ENCODE peak calls at places on chromosome 20, in four cellular contexts. One of them, this sample, is unnamed.

GRCh38 chr20:7637184-7637583 is 303.1 kb downstream of the HAO1 start:
- DNase-seq in IMR-90: no peak
- DNase-seq in H9: no peak
- DNase-seq in fibroblast of lung: peak; percentile 15
- DNase-seq in this sample: peak; percentile 87

GRCh38 chr20:37385659-37386504 is 39.9 kb downstream of the SRC start:
- DNase-seq in IMR-90: no peak
- DNase-seq in H9: peak; percentile 22
- DNase-seq in fibroblast of lung: no peak
- DNase-seq in this sample: no peak

GRCh38 chr20:57005146-57005933 is 261.1 kb downstream of the BMP7 start:
- DNase-seq in IMR-90: no peak
- DNase-seq in H9: no peak
- DNase-seq in fibroblast of lung: no peak
- DNase-seq in this sample: no peak

GRCh38 chr20:6265204-6265904 is 142.5 kb upstream of the FERMT1 start:
- DNase-seq in IMR-90: peak; percentile 73
- DNase-seq in H9: no peak
- DNase-seq in fibroblast of lung: peak; percentile 87
- DNase-seq in this sample: peak; percentile 72

GRCh38 chr20:62837790-62838458 is 21.1 kb downstream of the COL9A3 start:
- DNase-seq in IMR-90: no peak
- DNase-seq in H9: no peak
- DNase-seq in fibroblast of lung: no peak
- DNase-seq in this sample: no peak

GRCh38 chr20:62726716-62727583 is 18.3 kb downstream of the NTSR1 start:
- DNase-seq in IMR-90: no peak
- DNase-seq in H9: no peak
- DNase-seq in fibroblast of lung: no peak
- DNase-seq in this sample: no peak

GRCh38 chr20:52251827-52252226 is 60.2 kb upstream of the ZFP64 start:
- DNase-seq in IMR-90: no peak
- DNase-seq in H9: no peak
- DNase-seq in fibroblast of lung: no peak
- DNase-seq in this sample: no peak

GRCh38 chr20:325889-326644 is 715 bp downstream of the SOX12 start:
- DNase-seq in IMR-90: peak; percentile 67
- DNase-seq in H9: peak; percentile 69
- DNase-seq in fibroblast of lung: peak; percentile 69
- DNase-seq in this sample: peak; percentile 57

GRCh38 chr20:10511507-10512231 is 76.6 kb downstream of the SLX4IP start:
- DNase-seq in IMR-90: peak; percentile 99
- DNase-seq in H9: peak; percentile 81
- DNase-seq in fibroblast of lung: peak; percentile 100
- DNase-seq in this sample: peak; percentile 98

GRCh38 chr20:14845199-14846160 is 508.1 kb upstream of the FLRT3 start:
- DNase-seq in IMR-90: no peak
- DNase-seq in H9: no peak
- DNase-seq in fibroblast of lung: no peak
- DNase-seq in this sample: peak; percentile 95

GRCh38 chr20:20492521-20493334 is 124.8 kb downstream of the INSM1 start:
- DNase-seq in IMR-90: no peak
- DNase-seq in H9: no peak
- DNase-seq in fibroblast of lung: peak; percentile 78
- DNase-seq in this sample: no peak

GRCh38 chr20:33022733-33023438 is 8.6 kb upstream of the BPIFB6 start:
- DNase-seq in IMR-90: no peak
- DNase-seq in H9: no peak
- DNase-seq in fibroblast of lung: no peak
- DNase-seq in this sample: no peak

GRCh38 chr20:35318502-35319157 is 26.4 kb upstream of the FAM83C start:
- DNase-seq in IMR-90: peak; percentile 90
- DNase-seq in H9: no peak
- DNase-seq in fibroblast of lung: peak; percentile 93
- DNase-seq in this sample: peak; percentile 99

GRCh38 chr20:11186301-11187008 is 512.7 kb upstream of the JAG1 start:
- DNase-seq in IMR-90: peak; percentile 61
- DNase-seq in H9: no peak
- DNase-seq in fibroblast of lung: peak; percentile 33
- DNase-seq in this sample: peak; percentile 13

GRCh38 chr20:15236812-15237211 is 899.4 kb upstream of the FLRT3 start:
- DNase-seq in IMR-90: peak; percentile 5
- DNase-seq in H9: peak; percentile 71
- DNase-seq in fibroblast of lung: peak; percentile 23
- DNase-seq in this sample: peak; percentile 87

GRCh38 chr20:32429343-32429742 is 71.2 kb downstream of the ASXL1 start:
- DNase-seq in IMR-90: no peak
- DNase-seq in H9: no peak
- DNase-seq in fibroblast of lung: no peak
- DNase-seq in this sample: no peak

GRCh38 chr20:57654998-57655811 is 35.0 kb upstream of the ZBP1 start:
- DNase-seq in IMR-90: no peak
- DNase-seq in H9: peak; percentile 44
- DNase-seq in fibroblast of lung: peak; percentile 20
- DNase-seq in this sample: peak; percentile 10

GRCh38 chr20:32203556-32204484 is 3.7 kb downstream of the PLAGL2 start:
- DNase-seq in IMR-90: no peak
- DNase-seq in H9: no peak
- DNase-seq in fibroblast of lung: peak; percentile 22
- DNase-seq in this sample: no peak

GRCh38 chr20:44769481-44769863 is 23.8 kb downstream of the KCNK15 start:
- DNase-seq in IMR-90: no peak
- DNase-seq in H9: no peak
- DNase-seq in fibroblast of lung: no peak
- DNase-seq in this sample: no peak

GRCh38 chr20:56710577-56711465 is 81.7 kb downstream of the TFAP2C start:
- DNase-seq in IMR-90: peak; percentile 13
- DNase-seq in H9: no peak
- DNase-seq in fibroblast of lung: peak; percentile 76
- DNase-seq in this sample: peak; percentile 97

GRCh38 chr20:10110151-10110550 is 75.4 kb downstream of the ANKEF1 start:
- DNase-seq in IMR-90: peak; percentile 30
- DNase-seq in H9: no peak
- DNase-seq in fibroblast of lung: peak; percentile 81
- DNase-seq in this sample: peak; percentile 68

GRCh38 chr20:380763-381580 is 412 bp downstream of the TRIB3 start:
- DNase-seq in IMR-90: peak; percentile 57
- DNase-seq in H9: peak; percentile 78
- DNase-seq in fibroblast of lung: peak; percentile 31
- DNase-seq in this sample: peak; percentile 76

GRCh38 chr20:33250666-33251065 is 14.9 kb downstream of the BPIFA1 start:
- DNase-seq in IMR-90: no peak
- DNase-seq in H9: no peak
- DNase-seq in fibroblast of lung: no peak
- DNase-seq in this sample: no peak

GRCh38 chr20:35698298-35699126 is 640 bp downstream of the NFS1 start:
- DNase-seq in IMR-90: no peak
- DNase-seq in H9: no peak
- DNase-seq in fibroblast of lung: peak; percentile 21
- DNase-seq in this sample: no peak

GRCh38 chr20:33826270-33826897 is 15.2 kb downstream of the CHMP4B start:
- DNase-seq in IMR-90: no peak
- DNase-seq in H9: peak; percentile 67
- DNase-seq in fibroblast of lung: no peak
- DNase-seq in this sample: peak; percentile 17

GRCh38 chr20:35360033-35360432 is 51.7 kb downstream of the UQCC1 start:
- DNase-seq in IMR-90: no peak
- DNase-seq in H9: no peak
- DNase-seq in fibroblast of lung: no peak
- DNase-seq in this sample: no peak

GRCh38 chr20:8389381-8390368 is 257.6 kb downstream of the PLCB1 start:
- DNase-seq in IMR-90: peak; percentile 59
- DNase-seq in H9: no peak
- DNase-seq in fibroblast of lung: peak; percentile 42
- DNase-seq in this sample: peak; percentile 72

GRCh38 chr20:47878601-47879004 is 93.3 kb upstream of the SULF2 start:
- DNase-seq in IMR-90: no peak
- DNase-seq in H9: no peak
- DNase-seq in fibroblast of lung: no peak
- DNase-seq in this sample: peak; percentile 59

GRCh38 chr20:23641936-23642751 is 4.4 kb upstream of the CST3 start:
- DNase-seq in IMR-90: peak; percentile 87
- DNase-seq in H9: no peak
- DNase-seq in fibroblast of lung: peak; percentile 72
- DNase-seq in this sample: peak; percentile 75

GRCh38 chr20:61728326-61728725 is 337.4 kb downstream of the TAF4 start:
- DNase-seq in IMR-90: no peak
- DNase-seq in H9: no peak
- DNase-seq in fibroblast of lung: no peak
- DNase-seq in this sample: no peak

GRCh38 chr20:36203861-36204260 is 32.4 kb upstream of the AAR2 start:
- DNase-seq in IMR-90: no peak
- DNase-seq in H9: no peak
- DNase-seq in fibroblast of lung: no peak
- DNase-seq in this sample: no peak

GRCh38 chr20:20195011-20195705 is 142.8 kb downstream of the CFAP61 start:
- DNase-seq in IMR-90: no peak
- DNase-seq in H9: no peak
- DNase-seq in fibroblast of lung: no peak
- DNase-seq in this sample: no peak

GRCh38 chr20:39110819-39111136 is 148.6 kb downstream of the DHX35 start:
- DNase-seq in IMR-90: no peak
- DNase-seq in H9: no peak
- DNase-seq in fibroblast of lung: no peak
- DNase-seq in this sample: no peak

GRCh38 chr20:53034899-53035298 is 62.7 kb downstream of the TSHZ2 start:
- DNase-seq in IMR-90: no peak
- DNase-seq in H9: no peak
- DNase-seq in fibroblast of lung: no peak
- DNase-seq in this sample: no peak

GRCh38 chr20:36101201-36101600 is 53.3 kb upstream of the EPB41L1 start:
- DNase-seq in IMR-90: no peak
- DNase-seq in H9: no peak
- DNase-seq in fibroblast of lung: no peak
- DNase-seq in this sample: no peak

GRCh38 chr20:45308078-45308778 is at the start of gene MATN4:
- DNase-seq in IMR-90: no peak
- DNase-seq in H9: peak; percentile 65
- DNase-seq in fibroblast of lung: no peak
- DNase-seq in this sample: no peak

GRCh38 chr20:23629017-23629541 is 8.7 kb downstream of the CST3 start:
- DNase-seq in IMR-90: peak; percentile 69
- DNase-seq in H9: no peak
- DNase-seq in fibroblast of lung: peak; percentile 81
- DNase-seq in this sample: peak; percentile 94

GRCh38 chr20:37226889-37227288 is 34.7 kb downstream of the GHRH start:
- DNase-seq in IMR-90: peak; percentile 21
- DNase-seq in H9: no peak
- DNase-seq in fibroblast of lung: peak; percentile 60
- DNase-seq in this sample: no peak

GRCh38 chr20:19815553-19815991 is 57.5 kb downstream of the RIN2 start:
- DNase-seq in IMR-90: peak; percentile 99
- DNase-seq in H9: no peak
- DNase-seq in fibroblast of lung: peak; percentile 99
- DNase-seq in this sample: peak; percentile 99

GRCh38 chr20:58900292-58900931 is 47.9 kb downstream of the GNAS start:
- DNase-seq in IMR-90: no peak
- DNase-seq in H9: no peak
- DNase-seq in fibroblast of lung: no peak
- DNase-seq in this sample: no peak

GRCh38 chr20:58903636-58904035 is 51.1 kb downstream of the GNAS start:
- DNase-seq in IMR-90: no peak
- DNase-seq in H9: no peak
- DNase-seq in fibroblast of lung: no peak
- DNase-seq in this sample: no peak

GRCh38 chr20:58899518-58899917 is 47.0 kb downstream of the GNAS start:
- DNase-seq in IMR-90: no peak
- DNase-seq in H9: no peak
- DNase-seq in fibroblast of lung: no peak
- DNase-seq in this sample: no peak

GRCh38 chr20:58905236-58905635 is 52.7 kb downstream of the GNAS start:
- DNase-seq in IMR-90: no peak
- DNase-seq in H9: no peak
- DNase-seq in fibroblast of lung: peak; percentile 32
- DNase-seq in this sample: no peak

DNA sequence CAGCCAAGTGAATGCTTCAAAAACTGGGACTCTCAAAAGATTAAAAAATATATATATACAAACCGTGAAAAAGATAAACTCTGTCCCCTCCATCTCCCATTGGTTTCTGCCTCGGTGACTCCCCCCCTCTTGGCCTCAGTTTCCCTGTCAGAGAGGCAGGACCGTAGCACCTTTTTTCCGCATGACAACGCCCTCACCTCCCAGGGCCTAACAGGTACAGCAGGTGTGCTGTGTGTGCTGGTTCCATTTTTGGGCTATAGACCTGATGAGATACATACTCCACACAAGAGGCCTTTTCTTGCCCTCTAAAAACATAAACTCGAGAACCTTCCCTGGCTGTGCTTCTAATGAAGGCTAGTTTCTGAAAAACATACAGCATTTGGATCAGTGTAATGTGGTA is 49.5 kb downstream of the GNAS start:
- DNase-seq in IMR-90: no peak
- DNase-seq in H9: no peak
- DNase-seq in fibroblast of lung: no peak
- DNase-seq in this sample: no peak
- H3K4me1 ChIP-seq in IMR-90: peaks cover 17% of the 10 kb centered on the region
- H3K4me1 ChIP-seq in H9: peaks cover 9% of the 10 kb centered on the region
- H3K4me1 ChIP-seq in fibroblast of lung: peaks cover 8% of the 10 kb centered on the region
- H3K4me1 ChIP-seq in this sample: no peaks in the 10 kb centered on the region

GRCh38 chr20:46635514-46636091 is 15.7 kb downstream of the SLC13A3 start:
- DNase-seq in IMR-90: no peak
- DNase-seq in H9: no peak
- DNase-seq in fibroblast of lung: peak; percentile 44
- DNase-seq in this sample: no peak
- H3K4me2 ChIP-seq in IMR-90: no peak overlapping the region
- H3K4me2 ChIP-seq in H9: no peak overlapping the region
- H3K4me2 ChIP-seq in fibroblast of lung: no peak overlapping the region
- H3K4me2 ChIP-seq in this sample: no peak overlapping the region

GRCh38 chr20:64219730-64220129 is 35.8 kb upstream of the PCMTD2 start:
- DNase-seq in IMR-90: no peak
- DNase-seq in H9: peak; percentile 43
- DNase-seq in fibroblast of lung: no peak
- DNase-seq in this sample: no peak
- H3K4me1 ChIP-seq in IMR-90: peaks cover 20% of the 10 kb centered on the region
- H3K4me1 ChIP-seq in H9: peaks cover 3% of the 10 kb centered on the region
- H3K4me1 ChIP-seq in fibroblast of lung: peaks cover 9% of the 10 kb centered on the region
- H3K4me1 ChIP-seq in this sample: no peaks in the 10 kb centered on the region

DNA sequence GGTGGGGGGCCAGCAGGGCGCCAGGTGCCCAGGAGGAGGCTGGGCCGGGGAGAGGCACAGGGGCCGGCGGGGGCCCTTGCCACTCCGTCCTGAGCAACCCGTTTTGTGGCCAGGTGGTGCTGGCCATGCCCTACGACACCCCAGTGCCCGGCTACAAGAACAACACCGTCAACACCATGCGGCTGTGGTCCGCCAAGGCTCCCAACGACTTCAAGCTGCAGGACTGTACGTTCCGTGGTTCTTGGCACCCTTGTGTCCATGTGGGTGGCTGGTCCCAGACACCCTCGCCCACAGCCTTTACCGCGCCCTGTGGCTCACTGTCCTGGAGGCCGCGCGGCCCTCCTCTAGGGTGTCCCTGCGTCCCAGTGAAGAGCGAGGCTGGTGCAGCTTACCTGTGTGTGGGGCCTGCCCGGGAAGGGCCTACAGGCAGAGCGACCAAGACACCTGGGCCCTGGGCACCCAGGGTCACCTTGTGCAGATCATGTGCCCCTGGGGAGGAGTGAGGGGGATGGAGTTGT is 28.7 kb downstream of the PYGB start:
- DNase-seq in IMR-90: no peak
- DNase-seq in H9: no peak
- DNase-seq in fibroblast of lung: no peak
- DNase-seq in this sample: no peak
- H3K4me2 ChIP-seq in IMR-90: no peak overlapping the region
- H3K4me2 ChIP-seq in H9: no peak overlapping the region
- H3K4me2 ChIP-seq in fibroblast of lung: no peak overlapping the region
- H3K4me2 ChIP-seq in this sample: no peak overlapping the region